ENCODE peak calls at places on chromosomes 16 and 17, in four cellular contexts. H, F, R and D are unnamed samples.

GRCh38 chr17:3710951-3711383 is 12.7 kb upstream of the HASPIN start:
- DNase-seq in H (peak), F (peak), R (peak), D (peak)

GRCh38 chr17:29243792-29244191 is 2.9 kb upstream of the CRYBA1 start:
- DNase-seq in H (peak), F (no peak), R (peak), D (no peak)

GRCh38 chr17:4956493-4957061 is 5.7 kb downstream of the ENO3 start:
- DNase-seq in H (no peak), F (no peak), R (peak), D (no peak)

GRCh38 chr17:38762231-38762630 is 9.7 kb downstream of the PSMB3 start:
- DNase-seq in H (no peak), F (no peak), R (no peak), D (no peak)

GRCh38 chr17:35299108-35299507 is 56.2 kb downstream of the SLFN5 start:
- DNase-seq in H (no peak), F (no peak), R (no peak), D (peak)

GRCh38 chr16:63461248-63461841 is 1425.1 kb upstream of the CDH8 start:
- DNase-seq in H (peak), F (no peak), R (peak), D (no peak)

GRCh38 chr16:67833035-67833417 is 9.1 kb upstream of the THAP11 start:
- DNase-seq in H (peak), F (no peak), R (no peak), D (peak)

GRCh38 chr17:49832840-49833599 is 14.8 kb downstream of the TAC4 start:
- DNase-seq in H (no peak), F (no peak), R (no peak), D (no peak)

GRCh38 chr16:55454861-55455260 is 24.1 kb upstream of the MMP2 start:
- DNase-seq in H (no peak), F (no peak), R (no peak), D (no peak)

GRCh38 chr17:82003411-82004381 is 19.0 kb downstream of the CENPX start:
- DNase-seq in H (peak), F (no peak), R (no peak), D (peak)

GRCh38 chr16:5863207-5863606 is 765.6 kb upstream of the EEF2KMT start:
- DNase-seq in H (no peak), F (no peak), R (no peak), D (no peak)

DNA sequence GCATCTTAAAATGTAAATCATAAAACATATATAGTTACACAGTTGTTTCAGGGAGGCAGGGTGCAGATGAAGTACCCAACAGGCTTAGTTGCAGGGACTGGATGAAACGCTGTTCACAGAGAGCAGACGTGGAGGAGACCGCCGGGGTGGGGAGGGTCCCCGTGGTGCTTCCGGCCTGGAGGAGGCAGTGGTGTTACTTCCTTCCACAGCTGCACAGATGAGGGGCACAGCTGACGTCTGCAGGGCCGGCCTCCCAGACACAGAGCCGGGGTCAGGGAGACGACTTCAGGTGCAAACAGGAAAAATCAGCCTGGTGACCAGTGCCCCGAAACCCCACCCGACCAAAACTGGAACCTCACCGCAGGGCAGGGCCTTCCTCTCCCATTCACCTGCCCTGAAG is 17.1 kb downstream of the SPIRE2 start:
- DNase-seq in H (no peak), F (no peak), R (peak), D (no peak)
- TF ChIP-seq CTCF in H (no peak), F (no peak), R (peak), D (no peak)

GRCh38 chr17:80473701-80474100 is 2.7 kb downstream of the NPTX1 start:
- DNase-seq in H (no peak), F (no peak), R (no peak), D (no peak)

GRCh38 chr17:80472996-80473395 is 3.4 kb downstream of the NPTX1 start:
- DNase-seq in H (no peak), F (no peak), R (no peak), D (no peak)

GRCh38 chr17:80475949-80476876 is at the start of gene NPTX1:
- DNase-seq in H (no peak), F (no peak), R (no peak), D (peak)

GRCh38 chr17:80474933-80475915 is 1.2 kb downstream of the NPTX1 start:
- DNase-seq in H (no peak), F (no peak), R (no peak), D (no peak)

GRCh38 chr17:80474231-80474932 is 2.0 kb downstream of the NPTX1 start:
- DNase-seq in H (no peak), F (no peak), R (peak), D (no peak)
- TF ChIP-seq CTCF in H (peak), F (peak), R (peak), D (no peak)

GRCh38 chr17:40069751-40070643 is 7.2 kb downstream of the THRA start:
- DNase-seq in H (peak), F (no peak), R (peak), D (peak)
- TF ChIP-seq CTCF in H (peak), F (peak), R (peak), D (peak)

GRCh38 chr16:89411335-89411850 is 79.0 kb downstream of the ANKRD11 start:
- DNase-seq in H (no peak), F (no peak), R (no peak), D (no peak)

GRCh38 chr16:89409161-89409711 is 81.1 kb downstream of the ANKRD11 start:
- DNase-seq in H (peak), F (peak), R (no peak), D (no peak)

GRCh38 chr16:89412811-89413210 is 77.5 kb downstream of the ANKRD11 start:
- DNase-seq in H (no peak), F (no peak), R (no peak), D (no peak)

GRCh38 chr16:89410322-89410721 is 80.0 kb downstream of the ANKRD11 start:
- DNase-seq in H (no peak), F (no peak), R (no peak), D (no peak)

DNA sequence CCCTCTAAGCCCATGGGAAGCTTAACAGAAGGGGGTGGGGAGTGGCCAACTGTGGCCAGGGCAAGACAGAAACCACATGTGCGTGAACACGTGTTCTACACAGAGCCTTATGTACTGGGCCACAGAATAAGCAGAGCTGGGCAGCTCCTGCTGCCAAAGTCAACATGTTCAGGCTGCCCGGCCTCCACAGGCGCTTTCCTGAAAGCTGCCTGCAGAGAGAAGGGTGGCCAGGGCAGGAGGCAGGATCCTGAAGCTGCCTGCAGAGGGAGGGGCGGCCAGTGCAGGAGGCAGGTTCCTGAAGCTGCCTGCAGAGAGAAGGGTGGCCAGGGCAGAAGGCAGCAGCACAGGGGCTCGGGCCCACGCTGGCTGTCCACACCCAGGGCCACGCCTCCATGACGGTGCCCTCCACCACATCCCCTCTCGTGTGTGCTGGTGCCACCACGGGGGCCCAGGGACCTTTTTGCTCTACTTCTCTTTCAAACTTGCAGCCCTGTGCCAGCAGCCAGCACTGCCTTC is 79.5 kb downstream of the ANKRD11 start:
- DNase-seq in H (peak), F (no peak), R (no peak), D (no peak)
- TF ChIP-seq CTCF in H (peak), F (no peak), R (no peak), D (no peak)

GRCh38 chr17:1124896-1125774 is 54.6 kb downstream of the ABR start:
- DNase-seq in H (no peak), F (no peak), R (no peak), D (no peak)

GRCh38 chr17:1124238-1124699 is 55.5 kb downstream of the ABR start:
- DNase-seq in H (no peak), F (no peak), R (no peak), D (no peak)

GRCh38 chr17:1126801-1127550 is 52.8 kb downstream of the ABR start:
- DNase-seq in H (no peak), F (no peak), R (no peak), D (no peak)

GRCh38 chr17:1126327-1126726 is 53.5 kb downstream of the ABR start:
- DNase-seq in H (no peak), F (no peak), R (no peak), D (no peak)

GRCh38 chr17:1125775-1126120 is 54.0 kb downstream of the ABR start:
- DNase-seq in H (no peak), F (no peak), R (no peak), D (no peak)
- TF ChIP-seq CTCF in H (no peak), F (no peak), R (no peak), D (no peak)